ENCODE peak calls at places on chromosomes 4 and X, in seven cellular contexts. One of them, this sample, is unnamed.

GRCh38 chr4:184538023-184538599 is 63.8 kb upstream of the IRF2 start:
- DNase-seq in nucleus accumbens: peak
- DNase-seq in activated T-helper 9 cell treated with anti-CD3 and anti-CD28 coated beads, Interleukin-2, amount 50 U/mL, for 16 hours: peak
- DNase-seq in activated CD8-positive, alpha-beta T cell treated with anti-CD3 and anti-CD28 coated beads, Interleukin-2, amount 10 ng/mL, durations not matched to agents 7 days and 5 days: peak
- DNase-seq in NCI-H1930: peak
- DNase-seq in SIG-M5: peak
- DNase-seq in stimulated activated naive CD4-positive, alpha-beta T cell: peak
- DNase-seq in this sample: peak

GRCh38 chrX:118182050-118182449 is 65.4 kb upstream of the KLHL13 start:
- DNase-seq in nucleus accumbens: no peak
- DNase-seq in activated T-helper 9 cell treated with anti-CD3 and anti-CD28 coated beads, Interleukin-2, amount 50 U/mL, for 16 hours: no peak
- DNase-seq in activated CD8-positive, alpha-beta T cell treated with anti-CD3 and anti-CD28 coated beads, Interleukin-2, amount 10 ng/mL, durations not matched to agents 7 days and 5 days: no peak
- DNase-seq in NCI-H1930: no peak
- DNase-seq in SIG-M5: no peak
- DNase-seq in stimulated activated naive CD4-positive, alpha-beta T cell: no peak
- DNase-seq in this sample: no peak

GRCh38 chr4:7964459-7964858 is 24.8 kb upstream of the AFAP1 start:
- DNase-seq in nucleus accumbens: no peak
- DNase-seq in activated T-helper 9 cell treated with anti-CD3 and anti-CD28 coated beads, Interleukin-2, amount 50 U/mL, for 16 hours: no peak
- DNase-seq in activated CD8-positive, alpha-beta T cell treated with anti-CD3 and anti-CD28 coated beads, Interleukin-2, amount 10 ng/mL, durations not matched to agents 7 days and 5 days: peak
- DNase-seq in NCI-H1930: no peak
- DNase-seq in SIG-M5: no peak
- DNase-seq in stimulated activated naive CD4-positive, alpha-beta T cell: no peak
- DNase-seq in this sample: no peak

GRCh38 chrX:10598540-10598939 is 21.8 kb downstream of the MID1 start:
- DNase-seq in nucleus accumbens: no peak
- DNase-seq in activated T-helper 9 cell treated with anti-CD3 and anti-CD28 coated beads, Interleukin-2, amount 50 U/mL, for 16 hours: no peak
- DNase-seq in activated CD8-positive, alpha-beta T cell treated with anti-CD3 and anti-CD28 coated beads, Interleukin-2, amount 10 ng/mL, durations not matched to agents 7 days and 5 days: no peak
- DNase-seq in NCI-H1930: no peak
- DNase-seq in SIG-M5: no peak
- DNase-seq in stimulated activated naive CD4-positive, alpha-beta T cell: no peak
- DNase-seq in this sample: no peak

GRCh38 chr4:147157860-147158701 is 212.4 kb upstream of the TTC29 start:
- DNase-seq in nucleus accumbens: no peak
- DNase-seq in activated T-helper 9 cell treated with anti-CD3 and anti-CD28 coated beads, Interleukin-2, amount 50 U/mL, for 16 hours: no peak
- DNase-seq in activated CD8-positive, alpha-beta T cell treated with anti-CD3 and anti-CD28 coated beads, Interleukin-2, amount 10 ng/mL, durations not matched to agents 7 days and 5 days: no peak
- DNase-seq in NCI-H1930: no peak
- DNase-seq in SIG-M5: no peak
- DNase-seq in stimulated activated naive CD4-positive, alpha-beta T cell: no peak
- DNase-seq in this sample: no peak

GRCh38 chr4:150133605-150134004 is 55.4 kb downstream of the DCLK2 start:
- DNase-seq in nucleus accumbens: no peak
- DNase-seq in activated T-helper 9 cell treated with anti-CD3 and anti-CD28 coated beads, Interleukin-2, amount 50 U/mL, for 16 hours: no peak
- DNase-seq in activated CD8-positive, alpha-beta T cell treated with anti-CD3 and anti-CD28 coated beads, Interleukin-2, amount 10 ng/mL, durations not matched to agents 7 days and 5 days: no peak
- DNase-seq in NCI-H1930: no peak
- DNase-seq in SIG-M5: no peak
- DNase-seq in stimulated activated naive CD4-positive, alpha-beta T cell: no peak
- DNase-seq in this sample: no peak

GRCh38 chr4:98113005-98113404 is 30.3 kb downstream of the STPG2 start:
- DNase-seq in nucleus accumbens: no peak
- DNase-seq in activated T-helper 9 cell treated with anti-CD3 and anti-CD28 coated beads, Interleukin-2, amount 50 U/mL, for 16 hours: no peak
- DNase-seq in activated CD8-positive, alpha-beta T cell treated with anti-CD3 and anti-CD28 coated beads, Interleukin-2, amount 10 ng/mL, durations not matched to agents 7 days and 5 days: no peak
- DNase-seq in NCI-H1930: peak
- DNase-seq in SIG-M5: no peak
- DNase-seq in stimulated activated naive CD4-positive, alpha-beta T cell: no peak
- DNase-seq in this sample: no peak

GRCh38 chrX:43758044-43758443 is 101.9 kb downstream of the MAOA start:
- DNase-seq in nucleus accumbens: no peak
- DNase-seq in activated T-helper 9 cell treated with anti-CD3 and anti-CD28 coated beads, Interleukin-2, amount 50 U/mL, for 16 hours: no peak
- DNase-seq in activated CD8-positive, alpha-beta T cell treated with anti-CD3 and anti-CD28 coated beads, Interleukin-2, amount 10 ng/mL, durations not matched to agents 7 days and 5 days: no peak
- DNase-seq in NCI-H1930: no peak
- DNase-seq in SIG-M5: no peak
- DNase-seq in stimulated activated naive CD4-positive, alpha-beta T cell: no peak
- DNase-seq in this sample: no peak

GRCh38 chrX:46647251-46647650 is 73.7 kb downstream of the CHST7 start:
- DNase-seq in nucleus accumbens: no peak
- DNase-seq in activated T-helper 9 cell treated with anti-CD3 and anti-CD28 coated beads, Interleukin-2, amount 50 U/mL, for 16 hours: no peak
- DNase-seq in activated CD8-positive, alpha-beta T cell treated with anti-CD3 and anti-CD28 coated beads, Interleukin-2, amount 10 ng/mL, durations not matched to agents 7 days and 5 days: no peak
- DNase-seq in NCI-H1930: no peak
- DNase-seq in SIG-M5: no peak
- DNase-seq in stimulated activated naive CD4-positive, alpha-beta T cell: no peak
- DNase-seq in this sample: no peak

GRCh38 chr4:79466621-79467020 is 58.6 kb upstream of the GK2 start:
- DNase-seq in nucleus accumbens: no peak
- DNase-seq in activated T-helper 9 cell treated with anti-CD3 and anti-CD28 coated beads, Interleukin-2, amount 50 U/mL, for 16 hours: no peak
- DNase-seq in activated CD8-positive, alpha-beta T cell treated with anti-CD3 and anti-CD28 coated beads, Interleukin-2, amount 10 ng/mL, durations not matched to agents 7 days and 5 days: no peak
- DNase-seq in NCI-H1930: peak
- DNase-seq in SIG-M5: no peak
- DNase-seq in stimulated activated naive CD4-positive, alpha-beta T cell: no peak
- DNase-seq in this sample: no peak

GRCh38 chr4:37793562-37793961 is 32.9 kb upstream of the PGM2 start:
- DNase-seq in nucleus accumbens: no peak
- DNase-seq in activated T-helper 9 cell treated with anti-CD3 and anti-CD28 coated beads, Interleukin-2, amount 50 U/mL, for 16 hours: no peak
- DNase-seq in activated CD8-positive, alpha-beta T cell treated with anti-CD3 and anti-CD28 coated beads, Interleukin-2, amount 10 ng/mL, durations not matched to agents 7 days and 5 days: peak
- DNase-seq in NCI-H1930: no peak
- DNase-seq in SIG-M5: no peak
- DNase-seq in stimulated activated naive CD4-positive, alpha-beta T cell: no peak
- DNase-seq in this sample: peak

GRCh38 chr4:89357346-89357745 is 49.7 kb upstream of the GPRIN3 start:
- DNase-seq in nucleus accumbens: no peak
- DNase-seq in activated T-helper 9 cell treated with anti-CD3 and anti-CD28 coated beads, Interleukin-2, amount 50 U/mL, for 16 hours: no peak
- DNase-seq in activated CD8-positive, alpha-beta T cell treated with anti-CD3 and anti-CD28 coated beads, Interleukin-2, amount 10 ng/mL, durations not matched to agents 7 days and 5 days: no peak
- DNase-seq in NCI-H1930: no peak
- DNase-seq in SIG-M5: no peak
- DNase-seq in stimulated activated naive CD4-positive, alpha-beta T cell: no peak
- DNase-seq in this sample: no peak

GRCh38 chr4:95044204-95044848 is 286.6 kb downstream of the BMPR1B start:
- DNase-seq in nucleus accumbens: no peak
- DNase-seq in activated T-helper 9 cell treated with anti-CD3 and anti-CD28 coated beads, Interleukin-2, amount 50 U/mL, for 16 hours: no peak
- DNase-seq in activated CD8-positive, alpha-beta T cell treated with anti-CD3 and anti-CD28 coated beads, Interleukin-2, amount 10 ng/mL, durations not matched to agents 7 days and 5 days: no peak
- DNase-seq in NCI-H1930: no peak
- DNase-seq in SIG-M5: no peak
- DNase-seq in stimulated activated naive CD4-positive, alpha-beta T cell: no peak
- DNase-seq in this sample: no peak

GRCh38 chrX:55818673-55819375 is 101.3 kb downstream of the RRAGB start:
- DNase-seq in nucleus accumbens: no peak
- DNase-seq in activated T-helper 9 cell treated with anti-CD3 and anti-CD28 coated beads, Interleukin-2, amount 50 U/mL, for 16 hours: no peak
- DNase-seq in activated CD8-positive, alpha-beta T cell treated with anti-CD3 and anti-CD28 coated beads, Interleukin-2, amount 10 ng/mL, durations not matched to agents 7 days and 5 days: no peak
- DNase-seq in NCI-H1930: no peak
- DNase-seq in SIG-M5: no peak
- DNase-seq in stimulated activated naive CD4-positive, alpha-beta T cell: no peak
- DNase-seq in this sample: no peak

GRCh38 chrX:40809210-40809609 is 73.9 kb upstream of the MED14 start:
- DNase-seq in nucleus accumbens: no peak
- DNase-seq in activated T-helper 9 cell treated with anti-CD3 and anti-CD28 coated beads, Interleukin-2, amount 50 U/mL, for 16 hours: no peak
- DNase-seq in activated CD8-positive, alpha-beta T cell treated with anti-CD3 and anti-CD28 coated beads, Interleukin-2, amount 10 ng/mL, durations not matched to agents 7 days and 5 days: no peak
- DNase-seq in NCI-H1930: no peak
- DNase-seq in SIG-M5: no peak
- DNase-seq in stimulated activated naive CD4-positive, alpha-beta T cell: no peak
- DNase-seq in this sample: no peak

This sample was measured in T follicular helper cell.